ENCODE peak calls at places on chromosome 16, in six cellular contexts. X is naive thymus-derived CD4-positive, alpha-beta T cell; K is pancreas; W is cardiac muscle cell; T is colonic mucosa; I is transverse colon. M is an unnamed sample. For H3K4me1, the result is how much of the 10 kb centered on the place peaks cover.

GRCh38 chr16:85490971-85491771 is 122.0 kb upstream of the GSE1 start:
- DNase-seq in X (no peak), K (no peak), W (peak), T (peak), I (peak), M (peak)

GRCh38 chr16:11550651-11551498 is 35.8 kb downstream of the LITAF start:
- DNase-seq in X (no peak), K (no peak), W (peak), T (no peak), I (no peak), M (no peak)

GRCh38 chr16:58249780-58250478 is 44.9 kb downstream of the PRSS54 start:
- DNase-seq in X (peak), K (peak), W (peak), T (peak), I (peak), M (peak)

GRCh38 chr16:2033057-2033911 is 6.6 kb downstream of the NHERF2 start:
- DNase-seq in X (no peak), K (no peak), W (peak), T (no peak), I (peak), M (no peak)

GRCh38 chr16:13335894-13336293 is 434.5 kb downstream of the SHISA9 start:
- DNase-seq in X (no peak), K (no peak), W (no peak), T (no peak), I (no peak), M (no peak)

GRCh38 chr16:8676160-8676547 is 1.7 kb downstream of the ABAT start:
- DNase-seq in X (no peak), K (no peak), W (no peak), T (no peak), I (no peak), M (no peak)

GRCh38 chr16:54193656-54194007 is 93.0 kb downstream of the IRX3 start:
- DNase-seq in X (no peak), K (peak), W (peak), T (peak), I (peak), M (peak)

GRCh38 chr16:83933885-83934683 is 19.0 kb upstream of the OSGIN1 start:
- DNase-seq in X (no peak), K (no peak), W (peak), T (no peak), I (no peak), M (no peak)

GRCh38 chr16:81625544-81626152 is 153.4 kb upstream of the PLCG2 start:
- DNase-seq in X (no peak), K (peak), W (no peak), T (peak), I (peak), M (peak)

GRCh38 chr16:58366247-58367031 is 25.8 kb upstream of the GINS3 start:
- DNase-seq in X (no peak), K (no peak), W (peak), T (no peak), I (no peak), M (no peak)

GRCh38 chr16:86571197-86571915 is 4.7 kb downstream of the FOXC2 start:
- DNase-seq in X (no peak), K (no peak), W (no peak), T (no peak), I (no peak), M (no peak)

GRCh38 chr16:77873066-77873465 is 84.7 kb downstream of the VAT1L start:
- DNase-seq in X (no peak), K (no peak), W (no peak), T (no peak), I (no peak), M (no peak)

GRCh38 chr16:88458773-88459235 is 5.7 kb downstream of the ZFPM1 start:
- DNase-seq in X (no peak), K (no peak), W (no peak), T (no peak), I (no peak), M (no peak)

GRCh38 chr16:81493755-81494433 is 49.3 kb downstream of the CMIP start:
- DNase-seq in X (no peak), K (peak), W (peak), T (peak), I (peak), M (no peak)

GRCh38 chr16:12289175-12290063 is 312.9 kb downstream of the SNX29 start:
- DNase-seq in X (no peak), K (no peak), W (no peak), T (peak), I (peak), M (no peak)

GRCh38 chr16:82892327-82892726 is 265.6 kb downstream of the CDH13 start:
- DNase-seq in X (no peak), K (no peak), W (peak), T (no peak), I (no peak), M (no peak)

GRCh38 chr16:83606486-83607030 is 201.2 kb upstream of the HSBP1 start:
- DNase-seq in X (no peak), K (no peak), W (no peak), T (peak), I (no peak), M (no peak)

DNA sequence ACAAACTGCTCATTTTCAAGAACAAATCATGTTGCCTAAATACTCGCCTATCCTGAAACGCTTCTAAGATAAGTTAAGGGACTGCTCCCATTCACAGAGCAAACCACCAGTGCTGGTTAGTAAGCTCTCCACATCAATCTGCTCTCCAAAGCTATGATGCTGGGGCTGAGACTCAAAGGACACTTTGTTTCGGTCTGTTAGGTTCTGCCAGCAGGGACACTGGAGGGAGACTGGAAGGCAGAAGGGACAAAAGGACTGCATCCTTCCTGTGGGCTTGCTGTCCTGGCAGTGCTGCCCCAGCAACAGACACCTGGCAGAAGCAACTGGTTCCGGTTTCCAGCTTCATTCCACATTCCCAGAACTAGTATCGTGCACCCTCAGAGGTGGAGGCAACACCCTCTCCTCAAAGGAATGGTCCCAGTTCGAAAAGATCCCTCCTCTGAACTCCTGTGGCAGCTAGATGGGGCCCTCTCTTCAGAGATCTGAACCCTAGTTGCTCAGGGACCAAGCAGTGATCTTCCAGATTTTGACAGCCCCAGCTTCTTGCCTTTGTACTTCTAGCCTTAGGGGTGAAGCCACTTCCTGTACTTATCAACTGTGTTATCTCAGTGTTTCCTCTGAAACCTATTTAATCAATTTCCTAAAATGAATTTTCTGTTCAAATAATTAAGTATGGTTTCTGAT is 73.4 kb upstream of the GSG1L start:
- DNase-seq in X (peak), K (no peak), W (peak), T (no peak), I (no peak), M (peak)
- H3K4me1 ChIP-seq in X (half or more), K (under half), W (under half), T (under half), I (under half), M (under half)

GRCh38 chr16:68116256-68116853 is 31.2 kb downstream of the NFATC3 start:
- DNase-seq in X (peak), K (no peak), W (peak), T (no peak), I (no peak), M (no peak)
- H3K4me1 ChIP-seq in X (under half), K (under half), W (under half), T (under half), I (under half), M (under half)

GRCh38 chr16:25713785-25714570 is 22.2 kb downstream of the HS3ST4 start:
- DNase-seq in X (no peak), K (no peak), W (no peak), T (no peak), I (no peak), M (no peak)

GRCh38 chr16:25707982-25708583 is 16.3 kb downstream of the HS3ST4 start:
- DNase-seq in X (no peak), K (peak), W (peak), T (peak), I (peak), M (peak)

GRCh38 chr16:25707553-25707952 is 15.8 kb downstream of the HS3ST4 start:
- DNase-seq in X (no peak), K (no peak), W (no peak), T (no peak), I (no peak), M (no peak)

DNA sequence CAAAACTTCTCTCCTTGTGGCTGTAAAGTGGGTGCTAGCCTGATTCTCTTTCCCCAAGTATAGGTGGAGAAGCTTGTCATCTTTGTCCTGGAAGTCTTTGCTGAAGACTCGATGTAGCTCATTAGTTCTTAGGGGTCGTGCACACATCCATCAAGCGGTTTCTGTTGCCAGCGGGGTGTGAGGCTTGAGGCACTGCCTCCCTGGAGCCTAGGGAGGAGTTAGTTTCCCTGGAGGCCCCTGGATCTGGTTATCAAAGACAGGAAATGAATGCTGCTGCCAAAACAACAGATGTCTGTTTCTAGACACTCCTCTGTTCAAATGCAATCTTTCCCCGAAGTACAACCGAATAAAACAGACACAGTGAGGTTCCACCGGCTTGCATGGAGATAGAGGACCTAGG is 17.4 kb downstream of the HS3ST4 start:
- DNase-seq in X (no peak), K (no peak), W (no peak), T (no peak), I (no peak), M (no peak)
- H3K4me1 ChIP-seq in X (under half), K (under half), W (under half), T (under half), I (under half), M (under half)

GRCh38 chr16:17293813-17294558 is 176.8 kb downstream of the XYLT1 start:
- DNase-seq in X (no peak), K (no peak), W (no peak), T (no peak), I (no peak), M (no peak)

GRCh38 chr16:17295948-17296347 is 174.8 kb downstream of the XYLT1 start:
- DNase-seq in X (no peak), K (no peak), W (no peak), T (no peak), I (no peak), M (no peak)

GRCh38 chr16:17294856-17295255 is 175.9 kb downstream of the XYLT1 start:
- DNase-seq in X (no peak), K (no peak), W (no peak), T (no peak), I (no peak), M (no peak)

GRCh38 chr16:17298238-17298637 is 172.5 kb downstream of the XYLT1 start:
- DNase-seq in X (no peak), K (no peak), W (no peak), T (no peak), I (no peak), M (no peak)

GRCh38 chr16:17296412-17296811 is 174.3 kb downstream of the XYLT1 start:
- DNase-seq in X (no peak), K (no peak), W (no peak), T (no peak), I (no peak), M (no peak)
- H3K4me1 ChIP-seq in X (under half), K (under half), W (under half), T (under half), I (under half), M (under half)

GRCh38 chr16:89484923-89485679 is 5.3 kb downstream of the ANKRD11 start:
- DNase-seq in X (no peak), K (no peak), W (no peak), T (no peak), I (peak), M (no peak)
- H3K4me1 ChIP-seq in X (half or more), K (half or more), W (under half), T (under half), I (half or more), M (half or more)

GRCh38 chr16:55663225-55663624 is 7.4 kb downstream of the SLC6A2 start:
- DNase-seq in X (no peak), K (no peak), W (no peak), T (no peak), I (no peak), M (no peak)
- H3K4me1 ChIP-seq in X (under half), K (under half), W (under half), T (under half), I (under half), M (under half)

GRCh38 chr16:50601341-50601740 is 53.1 kb downstream of the NKD1 start:
- DNase-seq in X (no peak), K (no peak), W (no peak), T (no peak), I (no peak), M (no peak)
- H3K4me1 ChIP-seq in X (under half), K (under half), W (under half), T (under half), I (half or more), M (under half)

DNA sequence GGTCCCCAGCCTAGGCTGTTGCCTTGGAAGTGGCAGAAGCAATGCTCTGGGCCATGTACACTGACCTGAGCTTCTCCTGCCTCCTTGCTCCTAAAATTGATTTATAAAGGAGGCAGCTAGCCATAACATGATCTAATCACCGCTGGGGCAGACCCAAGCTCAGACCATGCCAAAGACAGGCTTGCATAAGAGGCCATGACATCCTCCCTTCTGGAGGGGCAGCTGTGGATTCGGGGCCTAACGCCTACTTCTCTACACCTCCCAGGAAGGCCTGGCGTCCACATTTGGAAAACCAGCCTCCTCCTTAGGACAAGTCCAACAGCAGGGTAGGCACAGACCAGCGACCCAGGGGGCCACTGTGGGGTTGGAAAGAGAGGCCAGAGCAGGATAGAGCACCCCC is 12.4 kb downstream of the HSD11B2 start:
- DNase-seq in X (no peak), K (no peak), W (no peak), T (no peak), I (peak), M (peak)
- H3K4me1 ChIP-seq in X (under half), K (under half), W (under half), T (half or more), I (half or more), M (half or more)

M was measured in testis.